ENCODE peak calls at places on chromosomes 7 and 10, in six cellular contexts. T is stomach, I is breast epithelium, Y is right cardiac atrium, J is right atrium auricular region, G is GM23338. H is an unnamed sample. For H3K27me3, the result is how much of the 10 kb centered on the place peaks cover.

GRCh38 chr7:50470250-50471163 is 20.4 kb upstream of the FIGNL1 start:
- DNase-seq in J (no peak), T (no peak), Y (no peak), G (no peak), I (no peak), H (no peak)

GRCh38 chr10:52314007-52314821 is at the start of gene DKK1:
- DNase-seq in T (peak), I (peak), J (peak), G (peak), Y (peak), H (peak)

GRCh38 chr7:44143606-44144250 is 2.6 kb upstream of the MYL7 start:
- DNase-seq in Y (no peak), J (no peak), G (no peak), I (no peak), T (no peak), H (no peak)

GRCh38 chr7:29285861-29286260 is 91.3 kb downstream of the CHN2 start:
- DNase-seq in I (no peak), T (no peak), Y (no peak), G (no peak), J (no peak), H (no peak)

GRCh38 chr7:151429555-151430331 is 10.2 kb downstream of the CRYGN start:
- DNase-seq in I (peak), J (no peak), G (no peak), Y (no peak), T (peak), H (no peak)

GRCh38 chr7:43204081-43204480 is 91.6 kb downstream of the HECW1 start:
- DNase-seq in G (no peak), I (no peak), T (no peak), Y (no peak), J (no peak), H (no peak)

GRCh38 chr7:74718336-74718735 is 55.5 kb upstream of the NCF1 start:
- DNase-seq in T (no peak), J (no peak), Y (no peak), I (no peak), G (no peak), H (no peak)

GRCh38 chr7:137935849-137936508 is 65.9 kb downstream of the CREB3L2 start:
- DNase-seq in Y (no peak), I (no peak), J (no peak), G (no peak), T (no peak), H (peak)

GRCh38 chr10:21953585-21954057 is 49.9 kb downstream of the DNAJC1 start:
- DNase-seq in Y (no peak), J (no peak), G (peak), T (no peak), I (no peak), H (no peak)

GRCh38 chr7:50962281-50962883 is 179.7 kb upstream of the GRB10 start:
- DNase-seq in Y (no peak), I (no peak), G (no peak), J (no peak), T (no peak), H (no peak)

GRCh38 chr7:48938539-48938938 is 14.2 kb downstream of the CDC14C start:
- DNase-seq in I (no peak), J (peak), G (no peak), Y (no peak), T (no peak), H (no peak)

GRCh38 chr7:7858559-7858958 is 110.0 kb upstream of the GLCCI1 start:
- DNase-seq in T (no peak), Y (no peak), G (no peak), J (no peak), I (no peak), H (no peak)

GRCh38 chr7:108660465-108660864 is 90.8 kb downstream of the DNAJB9 start:
- DNase-seq in T (no peak), I (no peak), Y (no peak), J (no peak), G (peak), H (no peak)

GRCh38 chr7:101927389-101928306 is 110.2 kb downstream of the CUX1 start:
- DNase-seq in T (no peak), Y (peak), G (peak), I (no peak), J (no peak), H (no peak)

GRCh38 chr7:70027864-70028263 is 429.6 kb downstream of the AUTS2 start:
- DNase-seq in G (no peak), I (no peak), J (no peak), T (no peak), Y (no peak), H (no peak)

GRCh38 chr10:58972576-58973234 is 203.7 kb upstream of the PHYHIPL start:
- DNase-seq in I (no peak), T (no peak), G (no peak), Y (no peak), J (no peak), H (no peak)

GRCh38 chr10:101660268-101660667 is 34.7 kb downstream of the FBXW4 start:
- DNase-seq in J (no peak), Y (no peak), I (no peak), T (no peak), G (no peak), H (no peak)

GRCh38 chr10:7202804-7203203 is 208.0 kb downstream of the SFMBT2 start:
- DNase-seq in J (no peak), I (no peak), T (no peak), G (no peak), Y (no peak), H (no peak)

DNA sequence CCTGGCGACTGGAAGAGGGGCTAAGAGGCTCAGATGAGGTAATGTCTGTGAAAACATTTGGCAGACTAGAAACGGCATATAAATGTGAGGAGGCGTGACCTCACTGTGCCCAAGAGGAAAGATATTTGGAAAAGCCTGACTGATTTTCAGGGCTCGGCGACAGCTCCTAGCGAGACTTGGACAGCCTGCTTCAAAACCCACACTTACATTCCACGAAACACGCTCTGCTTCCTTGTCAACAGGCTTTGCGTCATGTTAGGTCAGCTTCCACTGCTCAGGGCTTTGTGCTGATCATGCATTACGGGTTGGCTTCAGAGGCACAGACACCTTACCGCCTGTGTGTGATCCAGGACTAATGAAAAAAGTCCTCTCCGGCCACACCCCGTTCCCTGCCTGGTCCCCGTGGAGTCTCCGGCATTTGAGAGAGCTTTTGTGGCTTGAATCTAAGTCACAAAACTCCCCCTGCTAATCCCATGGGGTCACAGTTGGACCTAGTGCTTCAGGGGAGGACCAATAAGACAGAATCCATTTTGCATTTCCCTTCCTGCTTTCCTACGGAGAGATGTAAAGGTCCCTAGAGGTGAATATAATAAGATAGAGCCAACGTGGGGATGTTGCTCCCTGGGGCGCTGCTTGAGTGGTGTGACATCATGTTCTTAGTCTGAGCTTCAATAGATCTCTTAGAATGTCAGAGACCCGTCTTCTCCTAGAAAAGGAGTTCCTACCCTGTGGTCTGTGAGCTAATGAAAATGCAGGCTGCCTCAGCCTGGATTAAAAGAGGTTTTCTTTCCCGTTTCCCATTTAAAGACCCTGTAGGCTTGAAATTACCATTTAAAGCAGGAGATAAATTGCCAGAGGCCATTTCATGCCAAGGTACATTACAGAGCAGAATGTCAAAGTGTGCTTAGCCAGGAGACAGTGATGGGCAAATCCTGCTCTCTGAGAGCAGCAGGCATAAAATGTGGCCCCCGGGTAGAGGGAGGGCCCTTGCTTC is 25.4 kb downstream of the FGFBP3 start:
- DNase-seq in J (peak), I (peak), Y (peak), T (peak), G (peak), H (no peak)
- H3K27me3 ChIP-seq in J (under half), I (under half), Y (under half), T (under half), G (under half), H (under half)

GRCh38 chr7:36605662-36606441 is 118.4 kb downstream of the AOAH start:
- DNase-seq in G (no peak), I (no peak), J (no peak), Y (no peak), T (no peak), H (no peak)

GRCh38 chr7:36606442-36607205 is 117.7 kb downstream of the AOAH start:
- DNase-seq in G (no peak), J (no peak), T (no peak), I (no peak), Y (no peak), H (no peak)

GRCh38 chr7:36604801-36605200 is 119.5 kb downstream of the AOAH start:
- DNase-seq in G (no peak), J (no peak), Y (no peak), I (no peak), T (no peak), H (no peak)

GRCh38 chr7:36607206-36607515 is 117.1 kb downstream of the AOAH start:
- DNase-seq in G (no peak), I (no peak), T (no peak), J (no peak), Y (no peak), H (no peak)

DNA sequence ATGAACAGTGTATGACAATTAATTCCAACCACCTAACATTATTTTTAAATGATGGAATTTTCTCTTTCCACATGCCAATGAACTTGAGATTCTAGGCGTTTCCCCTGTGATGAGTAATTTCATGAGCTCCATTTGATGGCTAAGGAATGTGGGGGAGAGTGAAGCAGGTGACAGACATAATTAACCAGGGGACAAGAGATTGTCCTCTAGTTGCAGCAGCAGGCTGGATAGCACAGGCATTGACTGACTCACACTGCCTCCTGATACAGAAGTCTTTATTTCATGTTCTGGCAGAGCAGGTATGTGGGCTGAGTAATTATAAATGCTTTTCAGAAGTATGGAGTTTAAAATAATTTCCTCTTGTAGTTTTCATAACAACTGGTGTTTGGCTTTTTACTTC is 119.0 kb downstream of the AOAH start:
- DNase-seq in Y (no peak), G (no peak), J (no peak), T (no peak), I (no peak), H (no peak)
- H3K27me3 ChIP-seq in Y (under half), G (under half), J (under half), T (under half), I (under half), H (under half)

GRCh38 chr7:97004931-97005763 is at the start of gene DLX6:
- DNase-seq in T (no peak), I (no peak), G (peak), J (no peak), Y (peak), H (no peak)
- H3K27me3 ChIP-seq in T (half or more), I (half or more), G (half or more), J (half or more), Y (under half), H (under half)

DNA sequence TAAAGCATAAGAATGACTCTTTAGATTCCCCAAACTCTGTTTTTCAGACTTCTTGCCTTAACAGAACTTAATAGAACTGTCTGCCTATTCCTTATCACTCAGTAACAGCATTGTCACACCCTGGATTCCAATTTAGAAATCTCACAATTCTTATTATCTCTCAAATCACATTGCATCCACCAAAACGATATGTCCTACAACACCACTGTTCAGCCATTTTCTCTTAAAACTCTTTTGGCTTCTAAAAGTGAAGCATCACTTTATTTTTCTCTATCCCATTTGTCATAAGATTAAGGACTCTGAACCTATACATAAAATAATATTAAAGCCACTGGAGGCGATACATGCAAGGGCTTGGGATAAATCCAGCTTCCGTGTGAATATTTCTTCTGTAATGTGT is 1.2 kb upstream of the CPED1 start:
- DNase-seq in T (no peak), G (no peak), J (no peak), I (no peak), Y (no peak), H (no peak)
- H3K27me3 ChIP-seq in T (under half), G (under half), J (under half), I (under half), Y (under half), H (under half)